ENCODE peak calls at places on chromosomes 11 and 22, in six cellular contexts. L, Z, D, Y, U and T are unnamed samples.

GRCh38 chr11:94129505-94130335 is 1.1 kb downstream of the PANX1 start:
- DNase-seq in Z (no peak), Y (peak; percentile 54), U (no peak), D (no peak), L (no peak), T (no peak)

GRCh38 chr11:10856689-10857603 is 907 bp downstream of the ZBED5 start:
- DNase-seq in Z (peak; percentile 27), D (no peak), Y (peak; percentile 34), U (peak; percentile 50), L (no peak), T (no peak)

GRCh38 chr22:47125603-47126002 is 363.2 kb downstream of the TBC1D22A start:
- DNase-seq in U (no peak), D (no peak), L (no peak), Y (peak; percentile 8), Z (no peak), T (peak; percentile 35)

GRCh38 chr22:17851754-17852153 is 77.5 kb upstream of the BID start:
- DNase-seq in D (no peak), U (no peak), Z (no peak), Y (no peak), L (no peak), T (no peak)

GRCh38 chr11:73029408-73029807 is 112.7 kb downstream of the FCHSD2 start:
- DNase-seq in U (no peak), Y (no peak), D (no peak), Z (no peak), L (no peak), T (no peak)

GRCh38 chr22:17785185-17786184 is 11.2 kb upstream of the BID start:
- DNase-seq in U (peak; percentile 64), L (no peak), D (peak; percentile 65), Y (peak; percentile 22), Z (no peak), T (peak; percentile 74)

GRCh38 chr22:36258750-36259619 is 6.1 kb downstream of the APOL1 start:
- DNase-seq in Y (peak; percentile 63), U (peak; percentile 69), D (no peak), Z (no peak), L (no peak), T (no peak)

GRCh38 chr11:123645576-123645975 is 8.8 kb downstream of the SCN3B start:
- DNase-seq in Z (no peak), U (no peak), Y (no peak), D (no peak), L (no peak), T (no peak)

GRCh38 chr11:107018274-107018901 is at the start of gene GUCY1A2:
- DNase-seq in D (no peak), L (no peak), U (peak; percentile 26), Z (peak; percentile 18), Y (peak; percentile 12), T (no peak)

GRCh38 chr22:42581762-42582716 is 28.3 kb downstream of the SERHL2 start:
- DNase-seq in Y (peak; percentile 65), U (peak; percentile 79), L (peak; percentile 69), D (peak; percentile 79), Z (peak; percentile 45), T (peak; percentile 65)

GRCh38 chr11:66432597-66432996 is 6.1 kb downstream of the MRPL11 start:
- DNase-seq in Z (no peak), Y (no peak), U (no peak), D (no peak), L (no peak), T (no peak)

GRCh38 chr22:34102633-34103032 is 182.4 kb upstream of the LARGE1 start:
- DNase-seq in U (no peak), Y (no peak), D (no peak), L (no peak), Z (no peak), T (no peak)

GRCh38 chr11:116335891-116336290 is 436.9 kb downstream of the BUD13 start:
- DNase-seq in U (no peak), D (no peak), Z (no peak), Y (no peak), L (no peak), T (no peak)

GRCh38 chr11:77471520-77472234 is 2.2 kb downstream of the PAK1 start:
- DNase-seq in Z (no peak), L (no peak), Y (peak; percentile 5), U (peak; percentile 51), D (no peak), T (no peak)

GRCh38 chr11:93733474-93733873 is 7.8 kb downstream of the TAF1D start:
- DNase-seq in Z (no peak), D (no peak), Y (no peak), L (no peak), U (no peak), T (no peak)

GRCh38 chr11:65041206-65042035 is at the start of gene SAC3D1:
- DNase-seq in L (peak; percentile 23), Z (peak; percentile 46), D (no peak), Y (no peak), U (no peak), T (no peak)

GRCh38 chr22:20798974-20799373 is 25.1 kb downstream of the SERPIND1 start:
- DNase-seq in U (no peak), D (no peak), L (no peak), Z (no peak), Y (no peak), T (no peak)
- TF ChIP-seq CTCF in U (no peak), D (no peak), L (no peak), Z (no peak), Y (no peak), T (no peak)

GRCh38 chr11:102669664-102670063 is 35.9 kb downstream of the MMP27 start:
- DNase-seq in Y (no peak), Z (peak; percentile 41), L (no peak), D (no peak), U (no peak), T (no peak)

GRCh38 chr11:102662607-102663006 is 37.5 kb upstream of the MMP20 start:
- DNase-seq in D (no peak), L (no peak), Z (no peak), U (no peak), Y (no peak), T (no peak)

GRCh38 chr11:102661040-102661439 is 35.9 kb upstream of the MMP20 start:
- DNase-seq in Y (no peak), U (no peak), L (no peak), Z (no peak), D (no peak), T (no peak)

GRCh38 chr11:102666331-102666957 is 39.1 kb downstream of the MMP27 start:
- DNase-seq in U (no peak), Z (peak; percentile 5), L (peak; percentile 33), D (no peak), Y (peak; percentile 70), T (no peak)

GRCh38 chr11:102664001-102664752 is 39.0 kb upstream of the MMP20 start:
- DNase-seq in Y (no peak), Z (no peak), D (no peak), L (no peak), U (peak; percentile 12), T (no peak)
- TF ChIP-seq CTCF in Y (no peak), Z (no peak), D (no peak), L (peak; percentile 21), U (peak; percentile 34), T (no peak)

GRCh38 chr11:120985718-120986569 is 38.0 kb upstream of the TBCEL start:
- DNase-seq in L (peak; percentile 47), Y (peak; percentile 54), Z (peak; percentile 31), U (peak; percentile 67), D (no peak), T (no peak)
- TF ChIP-seq CTCF in L (no peak), Y (no peak), Z (no peak), U (peak; percentile 38), D (no peak), T (peak; percentile 46)

DNA sequence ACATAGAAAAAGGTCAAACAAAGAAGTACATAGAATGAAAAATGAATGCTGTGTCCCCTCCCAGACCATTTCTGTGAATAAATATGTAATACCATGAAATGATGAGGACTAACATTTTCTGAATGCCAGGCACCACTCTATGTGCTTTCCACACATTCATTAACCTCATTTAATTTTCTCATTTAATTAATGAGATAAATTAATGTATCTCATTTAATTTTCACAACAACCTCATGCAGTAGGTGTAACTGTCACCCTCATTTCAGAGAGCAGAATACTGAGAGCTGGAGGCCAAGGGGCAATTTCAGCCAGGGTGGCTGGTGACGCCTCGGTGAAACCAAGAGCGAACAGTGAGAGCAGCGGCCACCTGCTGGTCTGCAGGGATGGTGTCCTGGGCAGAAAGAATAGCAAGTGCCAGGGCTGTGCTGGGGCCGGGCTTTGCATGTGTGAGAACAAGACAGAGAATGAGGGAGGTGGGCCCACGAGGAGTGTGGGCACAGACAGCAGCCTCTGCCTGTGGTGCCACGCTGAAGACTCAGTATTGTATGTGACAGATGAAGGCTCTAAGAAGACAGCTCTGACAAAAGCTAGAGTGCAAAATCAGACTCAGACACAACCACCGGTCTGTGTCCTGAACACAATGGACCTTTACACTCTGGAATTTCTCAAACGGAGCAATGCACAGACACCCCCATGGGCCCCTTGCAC is 1.8 kb upstream of the SERPIND1 start:
- DNase-seq in L (no peak), U (peak; percentile 24), Z (no peak), D (no peak), Y (no peak), T (no peak)
- TF ChIP-seq CTCF in L (no peak), U (no peak), Z (peak; percentile 11), D (no peak), Y (no peak), T (no peak)

GRCh38 chr11:97610000-97610399 is 1220.2 kb downstream of the JRKL start:
- DNase-seq in D (no peak), Y (peak; percentile 22), Z (no peak), U (no peak), L (no peak), T (no peak)
- TF ChIP-seq CTCF in D (no peak), Y (no peak), Z (no peak), U (no peak), L (no peak), T (no peak)